ENCODE peak calls at places on chromosomes 11 and 22, in eight cellular contexts. P, I, D, A, O, Q, V and G are unnamed samples.
A peak's percentile ranks its signal among the peaks of the same experiment; 100 is the strongest.

GRCh38 chr11:29263971-29264682 is 752.7 kb downstream of the KCNA4 start:
- DNase-seq in P (no peak), I (no peak), D (no peak), A (no peak), O (no peak), Q (no peak), V (no peak), G (no peak)

GRCh38 chr22:48376936-48377335 is 1450.7 kb downstream of the BRD1 start:
- DNase-seq in P (no peak), I (peak; percentile 41), D (no peak), A (no peak), O (no peak), Q (no peak), V (no peak), G (no peak)

GRCh38 chr11:1888347-1888753 is 3.3 kb downstream of the PRR33 start:
- DNase-seq in P (no peak), I (no peak), D (no peak), A (no peak), O (no peak), Q (peak; percentile 24), V (no peak), G (no peak)

GRCh38 chr11:28835790-28836189 is 727.6 kb downstream of the METTL15 start:
- DNase-seq in P (no peak), I (no peak), D (no peak), A (no peak), O (no peak), Q (no peak), V (no peak), G (peak; percentile 16)

GRCh38 chr22:23392420-23393121 is 187.5 kb downstream of the IGLL1 start:
- DNase-seq in P (no peak), I (peak; percentile 51), D (no peak), A (no peak), O (no peak), Q (no peak), V (no peak), G (no peak)

GRCh38 chr11:111167666-111168065 is 77.9 kb upstream of the POU2AF2 start:
- DNase-seq in P (no peak), I (no peak), D (no peak), A (no peak), O (no peak), Q (no peak), V (no peak), G (no peak)

GRCh38 chr11:45041556-45041955 is 90.9 kb upstream of the TP53I11 start:
- DNase-seq in P (no peak), I (no peak), D (no peak), A (no peak), O (no peak), Q (no peak), V (no peak), G (no peak)

GRCh38 chr11:74319139-74319538 is 7.7 kb upstream of the P4HA3 start:
- DNase-seq in P (no peak), I (no peak), D (no peak), A (no peak), O (no peak), Q (no peak), V (no peak), G (no peak)

GRCh38 chr11:63672934-63673539 is 1.9 kb upstream of the ATL3 start:
- DNase-seq in P (no peak), I (no peak), D (no peak), A (no peak), O (no peak), Q (no peak), V (no peak), G (no peak)

GRCh38 chr11:8008212-8008611 is 21.1 kb downstream of the EIF3F start:
- DNase-seq in P (peak; percentile 48), I (no peak), D (no peak), A (no peak), O (no peak), Q (no peak), V (no peak), G (no peak)

GRCh38 chr11:46277623-46278386 is at the start of gene CREB3L1:
- DNase-seq in P (peak; percentile 61), I (no peak), D (peak; percentile 91), A (no peak), O (no peak), Q (no peak), V (no peak), G (peak; percentile 36)

GRCh38 chr11:132032555-132032954 is 662.1 kb downstream of the NTM start:
- DNase-seq in P (no peak), I (no peak), D (no peak), A (no peak), O (no peak), Q (no peak), V (no peak), G (no peak)

GRCh38 chr11:118918128-118918685 is 7.5 kb downstream of the BCL9L start:
- DNase-seq in P (peak; percentile 85), I (peak; percentile 92), D (peak; percentile 78), A (peak; percentile 80), O (no peak), Q (no peak), V (peak; percentile 81), G (peak; percentile 89)

DNA sequence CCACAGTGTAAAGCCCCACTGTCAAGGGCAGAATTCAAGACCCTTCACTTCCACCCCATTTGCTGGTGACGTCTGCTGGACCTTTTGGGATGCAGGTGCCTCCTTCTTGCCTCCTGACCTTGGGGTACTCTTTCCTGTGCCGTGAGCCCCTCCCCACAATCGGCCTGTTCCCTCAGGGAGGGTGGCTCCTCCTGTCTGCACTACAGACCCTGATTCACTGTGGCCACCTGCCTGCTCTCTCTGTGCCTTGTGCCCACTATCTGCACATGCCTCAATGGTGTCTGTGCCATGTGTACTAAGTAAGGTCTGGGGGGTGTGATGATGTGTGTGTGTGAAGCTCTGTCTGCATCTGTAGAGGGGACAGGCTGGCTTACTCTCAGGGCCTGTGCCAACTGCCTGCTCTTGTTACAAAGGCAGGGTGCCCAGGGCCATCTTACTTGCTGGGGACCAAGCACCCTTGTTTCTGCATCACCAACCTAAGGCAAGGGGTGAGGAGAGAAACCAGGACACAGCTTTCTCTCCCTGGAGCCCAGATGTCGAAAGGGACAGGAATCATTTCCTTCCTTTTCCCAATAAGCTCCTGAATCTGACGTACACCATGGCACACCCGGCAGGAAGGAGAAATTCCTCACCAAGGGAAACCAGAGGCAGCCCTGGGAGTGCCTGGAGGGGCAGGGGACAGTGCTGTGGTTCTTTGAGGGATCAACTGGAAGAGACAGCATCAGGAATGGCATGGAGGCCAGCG is 3.7 kb downstream of the PPM1F start:
- DNase-seq in P (no peak), I (no peak), D (no peak), A (no peak), O (no peak), Q (no peak), V (no peak), G (no peak)
- H3K4me1 ChIP-seq in P (peaks cover 12% of the 10 kb centered on the region), I (peaks cover 27% of the 10 kb centered on the region), D (peaks cover 75% of the 10 kb centered on the region), A (peaks cover 26% of the 10 kb centered on the region), O (peaks cover 2% of the 10 kb centered on the region), Q (peaks cover 13% of the 10 kb centered on the region), V (no peaks in the 10 kb centered on the region), G (peaks cover 12% of the 10 kb centered on the region)

GRCh38 chr22:30230787-30231461 is 15.6 kb downstream of the LIF start:
- DNase-seq in P (no peak), I (no peak), D (no peak), A (no peak), O (no peak), Q (no peak), V (no peak), G (no peak)

GRCh38 chr22:30234786-30235470 is 11.6 kb downstream of the LIF start:
- DNase-seq in P (no peak), I (no peak), D (no peak), A (no peak), O (no peak), Q (no peak), V (no peak), G (peak; percentile 78)

GRCh38 chr22:30232716-30233218 is 13.8 kb downstream of the LIF start:
- DNase-seq in P (no peak), I (no peak), D (no peak), A (no peak), O (no peak), Q (no peak), V (no peak), G (no peak)

GRCh38 chr22:30235687-30236170 is 10.8 kb downstream of the LIF start:
- DNase-seq in P (peak; percentile 56), I (no peak), D (no peak), A (no peak), O (no peak), Q (no peak), V (no peak), G (peak; percentile 55)

GRCh38 chr22:30233582-30233981 is 13.0 kb downstream of the LIF start:
- DNase-seq in P (no peak), I (no peak), D (no peak), A (no peak), O (no peak), Q (no peak), V (no peak), G (no peak)
- H3K4me1 ChIP-seq in P (peaks cover 40% of the 10 kb centered on the region), I (peaks cover 9% of the 10 kb centered on the region), D (peaks cover 16% of the 10 kb centered on the region), A (no peaks in the 10 kb centered on the region), O (peaks cover 31% of the 10 kb centered on the region), Q (peaks cover 8% of the 10 kb centered on the region), V (peaks cover 9% of the 10 kb centered on the region), G (peaks cover 29% of the 10 kb centered on the region)

DNA sequence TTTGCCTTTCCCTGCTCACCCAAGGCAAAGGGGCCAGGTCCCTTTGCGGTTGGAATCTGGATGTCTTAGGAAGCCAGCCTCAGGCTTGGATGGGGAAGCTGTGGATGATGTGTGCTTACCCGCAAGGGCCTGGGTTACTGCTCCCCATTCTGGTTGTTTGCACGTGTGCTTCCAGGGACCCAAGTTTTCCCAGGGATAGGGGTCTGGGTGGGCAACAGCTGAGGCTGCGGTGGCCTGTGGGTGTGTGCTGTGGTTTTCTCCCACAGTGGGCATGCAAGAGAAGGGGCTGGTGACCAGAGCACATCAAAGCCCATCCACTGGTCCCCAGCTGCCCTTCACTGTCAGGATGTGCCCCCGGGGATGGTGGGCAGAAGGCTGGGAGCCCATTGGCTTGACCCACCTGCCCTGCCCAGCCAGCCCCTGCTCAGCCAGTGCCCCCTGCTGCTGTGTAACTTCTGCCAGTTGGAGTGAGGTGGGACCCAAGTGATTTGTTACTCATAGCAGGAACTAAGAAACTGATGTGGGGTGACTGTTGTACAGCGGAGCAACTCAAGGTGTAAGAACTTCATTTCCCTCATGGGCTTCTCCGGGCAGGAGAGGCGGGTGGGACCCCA is 3.3 kb downstream of the CAPN5 start:
- DNase-seq in P (no peak), I (peak; percentile 40), D (peak; percentile 24), A (no peak), O (no peak), Q (no peak), V (no peak), G (no peak)
- H3K4me1 ChIP-seq in P (peaks cover 12% of the 10 kb centered on the region), I (peaks cover 47% of the 10 kb centered on the region), D (peaks cover 90% of the 10 kb centered on the region), A (peaks cover 49% of the 10 kb centered on the region), O (peaks cover 14% of the 10 kb centered on the region), Q (peaks cover 26% of the 10 kb centered on the region), V (peaks cover 16% of the 10 kb centered on the region), G (peaks cover 61% of the 10 kb centered on the region)

GRCh38 chr22:40399661-40400060 is 29.3 kb downstream of the SGSM3 start:
- DNase-seq in P (no peak), I (no peak), D (no peak), A (no peak), O (no peak), Q (no peak), V (no peak), G (no peak)

GRCh38 chr22:40401981-40402406 is 31.6 kb downstream of the SGSM3 start:
- DNase-seq in P (no peak), I (no peak), D (no peak), A (no peak), O (no peak), Q (peak; percentile 43), V (no peak), G (no peak)

GRCh38 chr22:40397436-40397835 is 27.0 kb downstream of the SGSM3 start:
- DNase-seq in P (peak; percentile 48), I (no peak), D (no peak), A (no peak), O (no peak), Q (no peak), V (no peak), G (no peak)

GRCh38 chr22:40401532-40401931 is 31.1 kb downstream of the SGSM3 start:
- DNase-seq in P (no peak), I (no peak), D (no peak), A (no peak), O (no peak), Q (peak; percentile 67), V (no peak), G (no peak)

GRCh38 chr22:40400173-40400572 is 29.8 kb downstream of the SGSM3 start:
- DNase-seq in P (no peak), I (no peak), D (peak; percentile 52), A (no peak), O (no peak), Q (peak; percentile 70), V (no peak), G (no peak)
- H3K4me1 ChIP-seq in P (no peaks in the 10 kb centered on the region), I (peaks cover 10% of the 10 kb centered on the region), D (peaks cover 69% of the 10 kb centered on the region), A (no peaks in the 10 kb centered on the region), O (no peaks in the 10 kb centered on the region), Q (peaks cover 44% of the 10 kb centered on the region), V (peaks cover 19% of the 10 kb centered on the region), G (peaks cover 5% of the 10 kb centered on the region)